ENCODE peak calls at places on chromosome 11, in seven cellular contexts. One of them, this sample, is unnamed.

GRCh38 chr11:131624526-131624925 is 254.1 kb downstream of the NTM start:
- DNase-seq in HepG2: no peak
- DNase-seq in HCT116: no peak
- DNase-seq in SK-N-SH: no peak
- DNase-seq in H1: no peak
- DNase-seq in K562: no peak
- DNase-seq in GM12878: no peak
- DNase-seq in this sample: no peak

GRCh38 chr11:57935402-57936049 is 88.2 kb upstream of the OR9Q1 start:
- DNase-seq in GM12878: no peak
- DNase-seq in H1: no peak
- DNase-seq in HCT116: no peak
- DNase-seq in HepG2: peak
- DNase-seq in SK-N-SH: no peak
- DNase-seq in K562: no peak
- DNase-seq in this sample: no peak

GRCh38 chr11:67504950-67505561 is at the start of gene PITPNM1:
- DNase-seq in K562: peak
- DNase-seq in HCT116: no peak
- DNase-seq in HepG2: peak
- DNase-seq in SK-N-SH: peak
- DNase-seq in GM12878: no peak
- DNase-seq in H1: peak
- DNase-seq in this sample: peak

GRCh38 chr11:45332486-45332934 is 46.4 kb upstream of the SYT13 start:
- DNase-seq in K562: peak
- DNase-seq in SK-N-SH: peak
- DNase-seq in H1: peak
- DNase-seq in GM12878: no peak
- DNase-seq in HepG2: peak
- DNase-seq in HCT116: peak
- DNase-seq in this sample: peak

GRCh38 chr11:95398437-95399112 is 167.6 kb upstream of the SESN3 start:
- DNase-seq in H1: no peak
- DNase-seq in HCT116: no peak
- DNase-seq in SK-N-SH: peak
- DNase-seq in GM12878: no peak
- DNase-seq in HepG2: no peak
- DNase-seq in K562: no peak
- DNase-seq in this sample: no peak

GRCh38 chr11:48066881-48067800 is 86.8 kb downstream of the PTPRJ start:
- DNase-seq in H1: no peak
- DNase-seq in SK-N-SH: no peak
- DNase-seq in HepG2: no peak
- DNase-seq in GM12878: no peak
- DNase-seq in HCT116: no peak
- DNase-seq in K562: no peak
- DNase-seq in this sample: no peak

GRCh38 chr11:11993814-11994213 is 14.6 kb downstream of the DKK3 start:
- DNase-seq in SK-N-SH: peak
- DNase-seq in H1: no peak
- DNase-seq in K562: no peak
- DNase-seq in GM12878: no peak
- DNase-seq in HCT116: peak
- DNase-seq in HepG2: no peak
- DNase-seq in this sample: peak

GRCh38 chr11:45816614-45817013 is 11.7 kb downstream of the SLC35C1 start:
- DNase-seq in H1: peak
- DNase-seq in K562: no peak
- DNase-seq in HCT116: no peak
- DNase-seq in HepG2: no peak
- DNase-seq in GM12878: no peak
- DNase-seq in SK-N-SH: no peak
- DNase-seq in this sample: peak

GRCh38 chr11:45771194-45771941 is 33.6 kb upstream of the SLC35C1 start:
- DNase-seq in K562: peak
- DNase-seq in SK-N-SH: peak
- DNase-seq in H1: peak
- DNase-seq in HCT116: peak
- DNase-seq in GM12878: no peak
- DNase-seq in HepG2: peak
- DNase-seq in this sample: peak

GRCh38 chr11:131999084-131999483 is 628.7 kb downstream of the NTM start:
- DNase-seq in H1: no peak
- DNase-seq in GM12878: no peak
- DNase-seq in HCT116: no peak
- DNase-seq in K562: no peak
- DNase-seq in SK-N-SH: no peak
- DNase-seq in HepG2: no peak
- DNase-seq in this sample: no peak

GRCh38 chr11:75801362-75802021 is 13.5 kb upstream of the UVRAG start:
- DNase-seq in K562: no peak
- DNase-seq in H1: no peak
- DNase-seq in SK-N-SH: no peak
- DNase-seq in HCT116: no peak
- DNase-seq in HepG2: no peak
- DNase-seq in GM12878: no peak
- DNase-seq in this sample: no peak

GRCh38 chr11:131824766-131825165 is 454.4 kb downstream of the NTM start:
- DNase-seq in GM12878: no peak
- DNase-seq in HepG2: no peak
- DNase-seq in HCT116: no peak
- DNase-seq in K562: no peak
- DNase-seq in SK-N-SH: no peak
- DNase-seq in H1: no peak
- DNase-seq in this sample: no peak

GRCh38 chr11:128632151-128632791 is 44.9 kb upstream of the ETS1 start:
- DNase-seq in K562: no peak
- DNase-seq in SK-N-SH: peak
- DNase-seq in HCT116: peak
- DNase-seq in HepG2: peak
- DNase-seq in GM12878: no peak
- DNase-seq in H1: peak
- DNase-seq in this sample: peak

GRCh38 chr11:76704171-76704948 is 33.8 kb upstream of the LRRC32 start:
- DNase-seq in H1: no peak
- DNase-seq in HepG2: no peak
- DNase-seq in HCT116: no peak
- DNase-seq in SK-N-SH: no peak
- DNase-seq in GM12878: no peak
- DNase-seq in K562: no peak
- DNase-seq in this sample: no peak

GRCh38 chr11:95596011-95596489 is 193.5 kb downstream of the FAM76B start:
- DNase-seq in H1: no peak
- DNase-seq in HCT116: no peak
- DNase-seq in K562: no peak
- DNase-seq in HepG2: no peak
- DNase-seq in GM12878: no peak
- DNase-seq in SK-N-SH: peak
- DNase-seq in this sample: no peak

DNA sequence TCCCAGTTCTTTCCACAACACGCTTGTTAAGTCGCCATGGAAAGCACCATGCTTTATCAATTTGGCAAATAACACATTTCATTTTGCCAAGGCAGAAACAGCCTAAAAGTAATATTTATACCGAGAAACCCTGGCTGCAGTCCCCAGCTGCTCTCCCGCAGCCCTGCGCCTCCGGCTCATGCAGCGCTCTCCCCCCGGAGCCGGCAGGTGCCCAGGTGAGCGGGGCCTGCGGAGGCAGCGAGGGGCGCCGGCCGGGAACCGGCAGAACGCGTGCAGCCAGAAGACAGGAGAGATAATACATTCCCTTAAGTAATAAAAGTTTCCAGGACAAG is 651 bp upstream of the ARHGEF12 start:
- DNase-seq in HCT116: no peak
- DNase-seq in GM12878: no peak
- DNase-seq in H1: no peak
- DNase-seq in SK-N-SH: no peak
- DNase-seq in HepG2: no peak
- DNase-seq in K562: no peak
- DNase-seq in this sample: no peak
- TF ChIP-seq JUND in HCT116: no peak
- TF ChIP-seq JUND in GM12878: no peak
- TF ChIP-seq JUND in H1: no peak
- TF ChIP-seq JUND in SK-N-SH: no peak
- TF ChIP-seq JUND in HepG2: no peak
- TF ChIP-seq JUND in K562: no peak
- TF ChIP-seq JUND in this sample: no peak

DNA sequence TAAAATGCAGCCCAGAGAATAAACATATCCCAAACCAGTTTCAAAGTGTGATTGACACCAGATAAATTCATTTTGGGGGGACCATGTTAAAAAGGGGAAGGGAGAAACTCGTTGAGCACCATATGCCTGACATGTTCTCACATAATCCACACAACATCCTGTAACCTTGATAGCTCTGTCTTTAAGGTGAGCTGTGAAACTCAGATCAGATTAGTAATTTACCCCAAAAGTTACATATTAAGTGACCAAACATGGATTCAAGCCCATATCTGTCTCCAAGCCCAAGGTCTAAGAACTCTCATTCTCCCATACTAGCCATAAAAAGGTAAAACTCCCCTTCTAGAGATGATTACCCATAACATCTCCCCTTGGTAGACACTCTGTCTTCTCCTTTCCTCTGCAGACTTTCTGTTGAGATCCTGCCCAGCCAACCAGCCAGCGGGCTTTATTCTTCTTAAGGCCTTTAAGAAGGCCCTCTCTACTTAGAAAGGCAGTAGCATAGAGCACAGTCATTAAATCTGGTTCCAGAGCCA is 150.7 kb downstream of the CCDC34 start:
- DNase-seq in H1: peak
- DNase-seq in GM12878: no peak
- DNase-seq in SK-N-SH: no peak
- DNase-seq in HCT116: no peak
- DNase-seq in K562: no peak
- DNase-seq in HepG2: no peak
- DNase-seq in this sample: no peak
- TF ChIP-seq JUND in H1: no peak
- TF ChIP-seq JUND in GM12878: no peak
- TF ChIP-seq JUND in SK-N-SH: no peak
- TF ChIP-seq JUND in HCT116: no peak
- TF ChIP-seq JUND in K562: no peak
- TF ChIP-seq JUND in HepG2: no peak
- TF ChIP-seq JUND in this sample: no peak

GRCh38 chr11:114088216-114088615 is 28.7 kb downstream of the ZBTB16 start:
- DNase-seq in K562: no peak
- DNase-seq in H1: no peak
- DNase-seq in HCT116: no peak
- DNase-seq in GM12878: no peak
- DNase-seq in SK-N-SH: no peak
- DNase-seq in HepG2: no peak
- DNase-seq in this sample: no peak
- TF ChIP-seq JUND in K562: no peak
- TF ChIP-seq JUND in H1: no peak
- TF ChIP-seq JUND in HCT116: no peak
- TF ChIP-seq JUND in GM12878: no peak
- TF ChIP-seq JUND in SK-N-SH: no peak
- TF ChIP-seq JUND in HepG2: no peak
- TF ChIP-seq JUND in this sample: no peak

GRCh38 chr11:125263268-125263790 is 98.8 kb downstream of the PKNOX2 start:
- DNase-seq in HCT116: no peak
- DNase-seq in K562: no peak
- DNase-seq in GM12878: no peak
- DNase-seq in HepG2: peak
- DNase-seq in SK-N-SH: peak
- DNase-seq in H1: peak
- DNase-seq in this sample: no peak
- TF ChIP-seq JUND in HCT116: no peak
- TF ChIP-seq JUND in K562: no peak
- TF ChIP-seq JUND in GM12878: no peak
- TF ChIP-seq JUND in HepG2: no peak
- TF ChIP-seq JUND in SK-N-SH: no peak
- TF ChIP-seq JUND in H1: peak
- TF ChIP-seq JUND in this sample: no peak

GRCh38 chr11:103053997-103054396 is 38.0 kb downstream of the DCUN1D5 start:
- DNase-seq in HCT116: no peak
- DNase-seq in GM12878: no peak
- DNase-seq in K562: no peak
- DNase-seq in HepG2: no peak
- DNase-seq in H1: no peak
- DNase-seq in SK-N-SH: no peak
- DNase-seq in this sample: no peak

GRCh38 chr11:103051986-103052385 is 40.0 kb downstream of the DCUN1D5 start:
- DNase-seq in GM12878: no peak
- DNase-seq in SK-N-SH: no peak
- DNase-seq in HCT116: no peak
- DNase-seq in HepG2: no peak
- DNase-seq in H1: no peak
- DNase-seq in K562: no peak
- DNase-seq in this sample: no peak

GRCh38 chr11:103051158-103051801 is 40.7 kb downstream of the DCUN1D5 start:
- DNase-seq in HepG2: no peak
- DNase-seq in K562: no peak
- DNase-seq in GM12878: no peak
- DNase-seq in H1: no peak
- DNase-seq in SK-N-SH: no peak
- DNase-seq in HCT116: no peak
- DNase-seq in this sample: no peak

GRCh38 chr11:103055174-103055890 is 36.6 kb downstream of the DCUN1D5 start:
- DNase-seq in GM12878: no peak
- DNase-seq in K562: peak
- DNase-seq in SK-N-SH: peak
- DNase-seq in HepG2: peak
- DNase-seq in HCT116: peak
- DNase-seq in H1: no peak
- DNase-seq in this sample: peak
- TF ChIP-seq JUND in GM12878: no peak
- TF ChIP-seq JUND in K562: no peak
- TF ChIP-seq JUND in SK-N-SH: no peak
- TF ChIP-seq JUND in HepG2: no peak
- TF ChIP-seq JUND in HCT116: no peak
- TF ChIP-seq JUND in H1: no peak
- TF ChIP-seq JUND in this sample: no peak

GRCh38 chr11:118939948-118940598 is 14.3 kb upstream of the BCL9L start:
- DNase-seq in SK-N-SH: peak
- DNase-seq in HepG2: no peak
- DNase-seq in H1: no peak
- DNase-seq in K562: peak
- DNase-seq in GM12878: no peak
- DNase-seq in HCT116: no peak
- DNase-seq in this sample: no peak
- TF ChIP-seq JUND in SK-N-SH: no peak
- TF ChIP-seq JUND in HepG2: no peak
- TF ChIP-seq JUND in H1: no peak
- TF ChIP-seq JUND in K562: no peak
- TF ChIP-seq JUND in GM12878: no peak
- TF ChIP-seq JUND in HCT116: no peak
- TF ChIP-seq JUND in this sample: no peak

DNA sequence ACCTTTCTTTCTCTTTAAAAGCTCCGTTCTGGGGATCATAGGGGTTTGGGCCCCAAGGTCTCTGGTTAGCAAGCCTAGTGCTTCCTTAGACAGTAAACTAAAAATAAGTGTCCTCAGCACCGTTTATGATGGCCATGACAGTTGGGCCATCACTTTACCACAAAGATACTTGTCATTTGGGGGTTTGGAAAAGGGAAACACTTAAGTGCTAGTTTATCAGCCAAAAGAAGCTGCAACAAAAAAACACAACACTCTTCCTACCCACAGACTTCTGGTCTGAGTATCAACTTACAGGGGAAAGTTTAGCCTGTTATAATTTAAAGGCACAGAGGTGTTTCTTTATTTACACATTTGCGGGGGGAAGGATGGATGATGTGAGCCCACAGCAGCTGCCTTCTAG is 88.4 kb upstream of the CD44 start:
- DNase-seq in H1: no peak
- DNase-seq in HCT116: no peak
- DNase-seq in GM12878: no peak
- DNase-seq in HepG2: no peak
- DNase-seq in K562: no peak
- DNase-seq in SK-N-SH: no peak
- DNase-seq in this sample: no peak
- TF ChIP-seq JUND in H1: no peak
- TF ChIP-seq JUND in HCT116: no peak
- TF ChIP-seq JUND in GM12878: no peak
- TF ChIP-seq JUND in HepG2: no peak
- TF ChIP-seq JUND in K562: no peak
- TF ChIP-seq JUND in SK-N-SH: no peak
- TF ChIP-seq JUND in this sample: no peak